ENCODE peak calls at places on chromosomes 6 and 20, in eight cellular contexts. T is AG09309, P is choroid plexus epithelial cell, B is mucosa of descending colon, J is epithelial cell of esophagus, V is neural crest cell, G is BE2C, F is GM13976. U is an unnamed sample.

GRCh38 chr6:10962673-10963072 is 75.8 kb downstream of the SYCP2L start:
- DNase-seq in V (no peak), G (no peak), J (peak), P (peak), F (no peak), T (peak), B (no peak), U (no peak)

GRCh38 chr6:167956983-167957492 is 40.4 kb upstream of the KIF25 start:
- DNase-seq in V (no peak), T (no peak), J (peak), G (no peak), P (peak), F (no peak), B (no peak), U (no peak)

GRCh38 chr20:33025318-33025876 is 6.1 kb upstream of the BPIFB6 start:
- DNase-seq in B (no peak), V (no peak), G (no peak), T (no peak), J (no peak), F (no peak), P (no peak), U (no peak)

GRCh38 chr20:18778993-18779392 is 34.6 kb upstream of the SCP2D1 start:
- DNase-seq in V (no peak), T (no peak), G (no peak), F (no peak), B (no peak), J (no peak), P (no peak), U (no peak)

GRCh38 chr6:3619201-3619600 is 132.3 kb downstream of the PXDC1 start:
- DNase-seq in G (no peak), J (no peak), B (no peak), V (no peak), F (no peak), T (no peak), P (no peak), U (peak)

GRCh38 chr20:46022411-46023147 is 6.4 kb upstream of the SLC12A5 start:
- DNase-seq in B (peak), P (peak), V (peak), J (peak), T (no peak), G (peak), F (peak), U (peak)

GRCh38 chr20:50475879-50476292 is 34.3 kb upstream of the PTPN1 start:
- DNase-seq in T (no peak), B (peak), J (peak), G (no peak), P (peak), F (no peak), V (no peak), U (no peak)

GRCh38 chr6:36833182-36833789 is 6.0 kb downstream of the CPNE5 start:
- DNase-seq in F (no peak), P (no peak), G (no peak), V (no peak), B (no peak), J (no peak), T (no peak), U (no peak)

GRCh38 chr6:34243901-34244884 is 4.6 kb downstream of the SMIM29 start:
- DNase-seq in J (peak), G (peak), F (peak), B (no peak), P (peak), T (peak), V (no peak), U (no peak)

GRCh38 chr6:21103626-21104224 is 489.8 kb upstream of the SOX4 start:
- DNase-seq in J (peak), G (no peak), V (no peak), F (no peak), T (no peak), B (no peak), P (no peak), U (no peak)

GRCh38 chr6:33049323-33049722 is 24.1 kb downstream of the HLA-DPA1 start:
- DNase-seq in J (no peak), B (no peak), G (no peak), P (no peak), T (no peak), F (no peak), V (no peak), U (no peak)

GRCh38 chr6:160248538-160248937 is 10.1 kb downstream of the SLC22A2 start:
- DNase-seq in V (no peak), P (no peak), T (no peak), G (no peak), J (peak), B (no peak), F (no peak), U (no peak)

GRCh38 chr20:43331911-43332310 is 125.8 kb upstream of the SRSF6 start:
- DNase-seq in B (no peak), J (no peak), F (no peak), P (no peak), G (no peak), V (no peak), T (no peak), U (no peak)

GRCh38 chr6:16237242-16237641 is 1.1 kb upstream of the GMPR start:
- DNase-seq in V (no peak), B (no peak), P (no peak), F (no peak), G (no peak), J (no peak), T (no peak), U (no peak)

GRCh38 chr6:12126051-12126450 is 113.9 kb downstream of the HIVEP1 start:
- DNase-seq in F (no peak), T (no peak), G (no peak), J (no peak), V (no peak), B (no peak), P (no peak), U (no peak)

GRCh38 chr6:11064836-11065235 is 20.7 kb upstream of the ELOVL2 start:
- DNase-seq in V (no peak), G (no peak), P (no peak), J (no peak), B (no peak), F (no peak), T (no peak), U (no peak)

GRCh38 chr20:44959896-44960852 is at the start of gene TOMM34:
- DNase-seq in T (peak), J (peak), G (peak), F (peak), P (peak), V (peak), B (peak), U (peak)
- TF ChIP-seq CTCF in T (no peak), J (no peak), G (no peak), F (no peak), P (no peak), V (no peak), B (no peak), U (no peak)

GRCh38 chr20:48597521-48598302 is 230.1 kb downstream of the PREX1 start:
- DNase-seq in P (no peak), V (no peak), T (no peak), F (no peak), B (no peak), J (no peak), G (peak), U (no peak)
- TF ChIP-seq CTCF in P (no peak), V (no peak), T (no peak), F (no peak), B (no peak), J (no peak), G (no peak), U (no peak)

DNA sequence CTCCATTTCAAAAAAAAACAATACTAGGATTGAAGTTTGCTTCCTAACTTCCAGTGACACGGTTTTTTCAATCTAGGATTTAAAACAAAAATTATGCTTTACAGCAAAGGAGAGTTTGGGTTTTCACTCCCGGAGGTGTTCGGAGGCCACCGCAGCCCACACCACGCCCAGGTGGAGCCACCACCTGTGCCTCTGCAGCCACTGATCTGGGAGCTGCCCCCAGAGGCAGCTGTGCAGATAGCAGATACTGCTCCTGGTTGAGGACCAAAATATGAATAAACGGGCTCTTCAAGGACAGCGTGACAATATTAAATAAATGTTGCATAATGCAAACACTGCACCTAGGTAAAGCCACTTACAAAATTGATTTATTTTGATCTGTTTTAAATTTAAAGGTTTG is 30.2 kb downstream of the DLL1 start:
- DNase-seq in V (no peak), J (no peak), G (no peak), F (no peak), T (no peak), B (no peak), P (no peak), U (no peak)
- TF ChIP-seq CTCF in V (peak), J (peak), G (no peak), F (no peak), T (no peak), B (no peak), P (peak), U (no peak)

DNA sequence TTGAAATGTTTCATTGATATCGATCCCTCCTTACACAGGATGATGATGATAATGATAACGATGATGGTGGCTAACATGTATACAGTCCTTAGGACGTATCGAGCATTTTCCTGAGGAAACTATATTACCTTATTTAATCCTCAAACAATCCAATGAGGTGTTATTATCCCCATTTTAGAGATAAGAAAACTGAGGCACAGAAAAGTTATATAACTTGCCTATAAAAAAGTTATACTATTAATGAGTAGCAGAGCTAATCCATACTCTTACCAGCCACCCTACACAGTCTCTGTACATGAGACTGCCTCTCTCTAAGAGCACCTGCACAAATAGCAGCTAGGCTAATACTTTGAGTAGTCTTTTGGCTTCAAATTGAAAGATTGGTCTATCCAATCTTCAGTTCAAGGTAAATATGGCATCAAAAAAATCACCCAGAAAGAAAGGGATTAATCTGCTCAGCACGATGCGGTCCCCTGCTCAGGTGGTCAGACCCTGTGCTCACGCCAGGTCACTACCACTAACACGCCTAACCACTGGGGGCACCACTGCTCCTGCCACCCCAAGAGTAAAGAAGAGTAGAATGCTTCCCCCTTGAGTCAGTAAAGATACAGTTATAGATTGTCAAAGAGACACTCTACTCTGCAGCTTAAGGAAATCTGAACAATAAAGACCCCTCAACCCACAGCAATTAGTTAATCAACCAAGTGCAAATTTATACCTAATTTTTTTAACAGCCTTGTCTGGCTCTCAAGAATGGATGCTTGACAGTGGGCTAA is 15.0 kb downstream of the GABBR1 start:
- DNase-seq in J (no peak), P (no peak), V (no peak), G (no peak), B (no peak), T (no peak), F (no peak), U (no peak)
- TF ChIP-seq CTCF in J (no peak), P (peak), V (peak), G (peak), B (no peak), T (peak), F (no peak), U (no peak)

GRCh38 chr6:165725201-165725600 is 62.2 kb upstream of the PDE10A start:
- DNase-seq in F (no peak), B (no peak), G (no peak), V (no peak), T (no peak), P (no peak), J (no peak), U (no peak)
- TF ChIP-seq CTCF in F (no peak), B (no peak), G (no peak), V (no peak), T (no peak), P (no peak), J (no peak), U (no peak)

GRCh38 chr6:154956771-154957522 is 38.2 kb upstream of the TIAM2 start:
- DNase-seq in T (no peak), V (no peak), J (no peak), B (no peak), F (no peak), P (no peak), G (no peak), U (no peak)
- TF ChIP-seq CTCF in T (no peak), V (no peak), J (no peak), B (no peak), F (no peak), P (no peak), G (no peak), U (no peak)

DNA sequence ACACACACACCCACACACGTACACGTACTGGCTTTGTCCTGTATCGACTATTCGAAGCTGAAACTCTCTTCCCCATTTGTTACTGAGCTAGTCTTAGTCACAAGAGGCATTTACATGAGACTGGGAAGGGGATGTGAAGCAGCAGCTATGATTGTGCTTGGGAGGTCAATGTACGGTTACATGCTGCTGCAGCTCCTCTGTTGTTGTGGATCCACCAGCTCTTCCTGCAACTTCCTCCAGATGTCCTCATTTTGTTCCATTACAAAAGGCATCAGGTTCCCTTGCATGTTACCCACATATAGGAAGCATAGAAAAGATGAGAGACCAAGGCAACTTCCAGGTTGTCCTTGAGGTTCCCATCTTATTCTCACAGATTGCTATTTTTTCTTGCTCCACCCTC is 612.4 kb upstream of the IMPG1 start:
- DNase-seq in V (no peak), J (peak), T (no peak), G (no peak), B (no peak), P (peak), F (no peak), U (no peak)
- TF ChIP-seq CTCF in V (no peak), J (peak), T (no peak), G (no peak), B (no peak), P (peak), F (no peak), U (no peak)